ENCODE peak calls at places on chromosomes 7 and 10, in six cellular contexts. L is left lung, A is gastrocnemius medialis, R is HCT116, C is RWPE1, O is Panc1. V is an unnamed sample.

GRCh38 chr7:24877790-24878311 is 102.1 kb downstream of the OSBPL3 start:
- DNase-seq in L (no peak), A (no peak), R (no peak), C (no peak), O (no peak), V (no peak)

GRCh38 chr10:101762736-101763135 is 13.2 kb downstream of the FGF8 start:
- DNase-seq in L (no peak), A (no peak), R (no peak), C (no peak), O (no peak), V (no peak)

GRCh38 chr10:119644215-119644826 is 6.9 kb upstream of the BAG3 start:
- DNase-seq in L (no peak), A (no peak), R (no peak), C (no peak), O (no peak), V (no peak)

GRCh38 chr10:86654411-86655172 is at the start of gene OPN4:
- DNase-seq in L (peak), A (no peak), R (no peak), C (no peak), O (no peak), V (peak)

GRCh38 chr10:43295436-43295835 is 28.6 kb upstream of the RASGEF1A start:
- DNase-seq in L (no peak), A (no peak), R (no peak), C (no peak), O (no peak), V (no peak)

GRCh38 chr7:40199076-40199802 is 64.4 kb downstream of the SUGCT start:
- DNase-seq in L (no peak), A (no peak), R (no peak), C (no peak), O (no peak), V (no peak)

GRCh38 chr10:9814285-9814866 is 1203.3 kb upstream of the CELF2 start:
- DNase-seq in L (no peak), A (no peak), R (no peak), C (no peak), O (no peak), V (no peak)

GRCh38 chr7:40525764-40526163 is 391.0 kb downstream of the SUGCT start:
- DNase-seq in L (no peak), A (peak), R (no peak), C (no peak), O (no peak), V (no peak)

GRCh38 chr7:80622531-80622930 is 15.9 kb upstream of the CD36 start:
- DNase-seq in L (no peak), A (no peak), R (no peak), C (no peak), O (no peak), V (no peak)

GRCh38 chr7:77455334-77455733 is 39.2 kb upstream of the GSAP start:
- DNase-seq in L (no peak), A (peak), R (no peak), C (peak), O (peak), V (no peak)

GRCh38 chr7:150359007-150359917 is 9.4 kb upstream of the REPIN1 start:
- DNase-seq in L (no peak), A (no peak), R (no peak), C (no peak), O (no peak), V (no peak)
- H3K27ac ChIP-seq in L (no peak), A (no peak), R (no peak), C (no peak), O (peak), V (no peak)

DNA sequence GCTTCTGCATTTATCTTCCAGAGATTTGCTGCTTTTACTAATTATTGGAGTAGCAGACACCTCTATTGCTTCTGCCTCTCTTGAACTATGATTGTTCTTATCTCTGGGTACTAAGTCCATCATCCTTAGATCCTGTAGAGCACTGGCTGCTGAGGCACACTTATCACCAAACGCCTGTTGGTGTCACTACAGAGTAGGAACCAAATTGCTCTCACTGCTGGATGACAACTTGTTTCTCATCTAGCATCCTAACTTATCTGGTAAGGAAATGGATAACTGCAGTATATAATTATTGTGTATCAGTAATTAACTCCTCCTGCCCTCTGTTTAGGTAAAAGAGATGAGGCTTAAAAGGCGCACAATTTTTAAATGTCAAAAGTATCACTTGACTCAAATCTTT is 1059.4 kb downstream of the NRG3 start:
- DNase-seq in L (no peak), A (no peak), R (no peak), C (no peak), O (peak), V (no peak)
- TF ChIP-seq CTCF in L (no peak), A (no peak), R (no peak), C (no peak), O (peak), V (no peak)

GRCh38 chr10:89554433-89554832 is 19.0 kb upstream of the SLC16A12 start:
- DNase-seq in L (no peak), A (no peak), R (no peak), C (no peak), O (no peak), V (no peak)

GRCh38 chr10:89555688-89556445 is 20.5 kb upstream of the SLC16A12 start:
- DNase-seq in L (no peak), A (no peak), R (no peak), C (no peak), O (no peak), V (no peak)

GRCh38 chr10:89550509-89550908 is 15.1 kb upstream of the SLC16A12 start:
- DNase-seq in L (no peak), A (no peak), R (no peak), C (no peak), O (no peak), V (no peak)

GRCh38 chr10:89552213-89552612 is 16.8 kb upstream of the SLC16A12 start:
- DNase-seq in L (no peak), A (no peak), R (no peak), C (no peak), O (no peak), V (no peak)

DNA sequence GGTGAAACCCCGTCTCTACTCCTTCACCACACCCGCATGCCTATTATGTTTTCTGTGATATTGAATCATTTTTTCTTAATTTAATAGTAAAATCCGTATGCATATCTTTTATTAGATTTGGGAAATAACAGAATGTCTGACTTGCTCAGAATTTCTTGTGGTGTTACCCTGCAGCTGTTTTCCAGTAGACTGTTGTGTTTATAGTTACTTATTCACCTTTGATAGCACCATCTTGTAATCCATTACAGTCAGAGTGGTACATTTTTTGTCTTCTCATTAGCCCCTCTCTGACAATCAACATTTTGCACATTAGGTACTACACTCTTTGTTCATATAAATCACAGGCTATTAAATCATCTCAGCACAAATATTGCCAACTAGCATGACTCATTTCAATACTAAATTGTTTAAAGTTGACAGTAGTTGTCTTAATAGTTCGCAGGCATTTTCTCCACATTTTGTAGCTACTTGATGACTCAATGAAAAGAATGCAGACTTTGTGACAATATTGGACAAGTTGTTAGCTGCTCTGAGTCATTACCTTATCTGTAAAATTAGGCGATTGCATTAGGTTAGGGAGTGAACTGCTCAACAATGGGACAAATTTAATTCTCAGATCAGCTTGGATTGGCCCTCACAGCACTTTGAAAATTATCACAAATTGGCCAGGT is 17.8 kb upstream of the SLC16A12 start:
- DNase-seq in L (no peak), A (no peak), R (peak), C (peak), O (peak), V (no peak)
- H3K27ac ChIP-seq in L (peak), A (no peak), R (peak), C (peak), O (no peak), V (peak)

GRCh38 chr7:105580022-105580740 is 1.1 kb downstream of the EFCAB10 start:
- DNase-seq in L (no peak), A (no peak), R (peak), C (no peak), O (no peak), V (no peak)
- TF ChIP-seq CTCF in L (no peak), A (no peak), R (peak), C (no peak), O (peak), V (no peak)

GRCh38 chr10:6300784-6301180 is 98.0 kb downstream of the PFKFB3 start:
- DNase-seq in L (no peak), A (no peak), R (no peak), C (no peak), O (no peak), V (no peak)

GRCh38 chr10:6299743-6300105 is 97.0 kb downstream of the PFKFB3 start:
- DNase-seq in L (no peak), A (no peak), R (no peak), C (no peak), O (no peak), V (no peak)

GRCh38 chr10:6299234-6299633 is 96.5 kb downstream of the PFKFB3 start:
- DNase-seq in L (no peak), A (no peak), R (peak), C (peak), O (peak), V (no peak)

GRCh38 chr10:6300106-6300783 is 97.5 kb downstream of the PFKFB3 start:
- DNase-seq in L (no peak), A (no peak), R (no peak), C (no peak), O (no peak), V (no peak)

DNA sequence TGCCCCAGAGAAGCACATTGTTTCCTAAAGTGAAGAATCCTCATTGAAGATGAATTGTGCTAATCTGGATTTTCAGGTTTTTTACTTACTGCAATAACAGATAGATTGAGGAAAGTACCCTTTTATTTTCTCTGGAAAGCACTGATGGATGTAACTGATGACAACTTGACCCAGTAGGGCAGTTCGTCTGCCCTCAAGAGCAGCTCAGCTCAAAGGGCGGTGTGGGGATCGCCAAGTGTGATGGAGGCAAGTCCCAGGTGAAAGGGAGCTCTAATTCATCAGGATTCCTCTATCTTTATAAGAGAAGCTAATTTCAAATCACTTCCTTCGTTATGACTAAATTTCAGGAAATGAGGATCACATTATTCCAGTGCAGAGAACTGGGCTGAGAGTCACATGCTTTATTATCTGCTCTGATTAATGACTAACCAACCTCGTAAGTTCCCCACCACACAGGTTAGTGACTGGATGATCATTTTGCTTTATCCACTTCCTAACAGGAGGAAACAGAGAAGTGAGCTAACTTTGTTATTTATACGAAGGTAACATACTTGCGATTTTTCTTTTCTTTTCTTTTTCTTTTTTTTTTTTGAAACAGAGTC is 98.9 kb downstream of the PFKFB3 start:
- DNase-seq in L (no peak), A (no peak), R (no peak), C (no peak), O (no peak), V (no peak)
- H3K27ac ChIP-seq in L (no peak), A (no peak), R (no peak), C (no peak), O (no peak), V (no peak)

DNA sequence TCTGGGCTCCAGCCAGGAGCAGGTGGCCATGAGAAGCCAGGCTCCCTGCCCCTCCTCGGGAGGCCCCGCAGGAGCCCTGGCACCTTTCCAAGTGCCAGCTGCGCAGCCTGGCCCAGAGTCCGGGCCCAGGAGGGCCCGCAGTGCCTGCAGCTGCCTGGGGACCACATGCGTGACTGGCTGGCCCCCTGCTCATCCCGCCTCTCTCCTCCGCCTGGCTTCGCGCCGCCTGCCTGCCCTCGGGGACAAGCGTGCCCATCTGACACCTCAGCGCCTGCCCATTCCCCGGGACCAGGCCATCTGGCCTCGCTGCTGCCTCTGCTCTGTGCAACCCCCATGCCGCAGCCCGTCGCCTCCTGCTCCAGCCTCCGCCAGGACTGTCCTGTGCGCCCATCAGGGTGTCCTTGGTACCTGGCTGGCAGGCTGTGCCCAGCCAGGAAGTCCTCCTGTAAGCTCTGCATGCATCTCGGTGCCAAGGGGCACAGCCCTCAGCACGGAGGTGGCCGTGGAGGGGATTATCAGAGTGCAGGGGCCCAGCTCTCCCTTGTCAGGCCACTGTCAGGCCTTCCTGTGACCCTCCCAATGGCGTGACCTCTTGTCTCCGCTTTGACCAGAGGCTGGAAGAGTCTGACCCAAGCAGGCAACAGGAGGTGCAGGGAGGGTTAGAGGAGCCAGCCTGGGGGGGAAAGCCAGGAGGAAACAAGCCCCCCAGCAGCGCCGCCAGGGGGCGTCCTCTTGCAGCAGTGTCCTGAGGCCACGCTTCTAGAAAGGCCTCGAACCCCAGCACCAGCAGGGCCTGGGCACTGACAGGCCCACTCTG is 50.5 kb downstream of the TMEM209 start:
- DNase-seq in L (no peak), A (peak), R (no peak), C (no peak), O (no peak), V (no peak)
- TF ChIP-seq CTCF in L (no peak), A (no peak), R (peak), C (no peak), O (no peak), V (no peak)

V was measured in uterus.